ENCODE peak calls at places on chromosomes 13 and 19, in six cellular contexts. Z is AG10803, S is Caco-2, E is tibial nerve, J is lower leg skin, B is HFF-Myc. X is an unnamed sample.

GRCh38 chr19:4675346-4675745 is 5.2 kb upstream of the MYDGF start:
- DNase-seq in Z (no peak), S (no peak), E (no peak), J (no peak), B (no peak), X (no peak)

GRCh38 chr13:90933097-90933826 is 414.2 kb upstream of the MIR17HG start:
- DNase-seq in Z (no peak), S (no peak), E (no peak), J (no peak), B (no peak), X (no peak)

GRCh38 chr13:110648848-110649421 is 33.6 kb downstream of the NAXD start:
- DNase-seq in Z (no peak), S (no peak), E (no peak), J (no peak), B (no peak), X (no peak)

GRCh38 chr13:41558781-41559560 is 101.6 kb downstream of the RGCC start:
- DNase-seq in Z (no peak), S (no peak), E (no peak), J (no peak), B (no peak), X (no peak)

GRCh38 chr13:21354721-21355120 is 104.4 kb downstream of the ZDHHC20 start:
- DNase-seq in Z (no peak), S (no peak), E (no peak), J (no peak), B (no peak), X (no peak)

GRCh38 chr19:57664269-57665127 is 4.2 kb upstream of the ZSCAN4 start:
- DNase-seq in Z (peak; percentile 50), S (peak; percentile 65), E (no peak), J (no peak), B (peak; percentile 4), X (no peak)

GRCh38 chr13:40388617-40389016 is 277.8 kb downstream of the FOXO1 start:
- DNase-seq in Z (peak; percentile 13), S (no peak), E (no peak), J (no peak), B (peak; percentile 47), X (peak; percentile 77)

GRCh38 chr19:30304540-30304939 is 67.6 kb upstream of the ZNF536 start:
- DNase-seq in Z (no peak), S (no peak), E (no peak), J (no peak), B (no peak), X (no peak)

GRCh38 chr13:104949840-104950805 is 1585.3 kb downstream of the EFNB2 start:
- DNase-seq in Z (no peak), S (no peak), E (peak; percentile 47), J (no peak), B (no peak), X (no peak)

GRCh38 chr13:20159646-20160345 is 1.1 kb downstream of the GJA3 start:
- DNase-seq in Z (no peak), S (no peak), E (no peak), J (no peak), B (no peak), X (no peak)

GRCh38 chr13:112032186-112032835 is 34.6 kb upstream of the SOX1 start:
- DNase-seq in Z (no peak), S (no peak), E (no peak), J (no peak), B (no peak), X (no peak)

GRCh38 chr13:46075811-46076210 is 23.3 kb upstream of the ZC3H13 start:
- DNase-seq in Z (no peak), S (no peak), E (no peak), J (no peak), B (no peak), X (no peak)

GRCh38 chr13:85277753-85278152 is 521.5 kb downstream of the SLITRK6 start:
- DNase-seq in Z (no peak), S (no peak), E (no peak), J (no peak), B (no peak), X (no peak)

GRCh38 chr19:48443262-48443661 is 2.5 kb upstream of the GRWD1 start:
- DNase-seq in Z (no peak), S (no peak), E (no peak), J (no peak), B (no peak), X (no peak)

GRCh38 chr13:23654111-23655110 is 84.2 kb downstream of the TNFRSF19 start:
- DNase-seq in Z (peak; percentile 16), S (no peak), E (no peak), J (peak; percentile 38), B (no peak), X (no peak)

GRCh38 chr13:65965496-65965895 is 1264.6 kb downstream of the PCDH9 start:
- DNase-seq in Z (peak; percentile 56), S (no peak), E (no peak), J (no peak), B (no peak), X (no peak)

GRCh38 chr13:67183151-67183550 is 47.0 kb downstream of the PCDH9 start:
- DNase-seq in Z (no peak), S (no peak), E (no peak), J (no peak), B (no peak), X (no peak)

GRCh38 chr13:80437212-80437611 is 96.3 kb upstream of the SPRY2 start:
- DNase-seq in Z (no peak), S (no peak), E (no peak), J (no peak), B (no peak), X (no peak)

GRCh38 chr19:44690131-44690440 is 8.9 kb upstream of the CEACAM16 start:
- DNase-seq in Z (no peak), S (no peak), E (no peak), J (no peak), B (no peak), X (no peak)

GRCh38 chr19:11843741-11844140 is 4.8 kb upstream of the ZNF439 start:
- DNase-seq in Z (peak; percentile 3), S (no peak), E (no peak), J (no peak), B (no peak), X (no peak)

GRCh38 chr19:11849264-11849615 is 714 bp downstream of the ZNF439 start:
- DNase-seq in Z (peak; percentile 1), S (no peak), E (no peak), J (no peak), B (no peak), X (no peak)

GRCh38 chr19:11848594-11849263 is at the start of gene ZNF439:
- DNase-seq in Z (peak; percentile 72), S (peak; percentile 83), E (peak; percentile 91), J (peak; percentile 89), B (no peak), X (peak; percentile 9)

GRCh38 chr19:11853358-11853757 is 4.8 kb downstream of the ZNF439 start:
- DNase-seq in Z (no peak), S (no peak), E (no peak), J (no peak), B (no peak), X (no peak)

DNA sequence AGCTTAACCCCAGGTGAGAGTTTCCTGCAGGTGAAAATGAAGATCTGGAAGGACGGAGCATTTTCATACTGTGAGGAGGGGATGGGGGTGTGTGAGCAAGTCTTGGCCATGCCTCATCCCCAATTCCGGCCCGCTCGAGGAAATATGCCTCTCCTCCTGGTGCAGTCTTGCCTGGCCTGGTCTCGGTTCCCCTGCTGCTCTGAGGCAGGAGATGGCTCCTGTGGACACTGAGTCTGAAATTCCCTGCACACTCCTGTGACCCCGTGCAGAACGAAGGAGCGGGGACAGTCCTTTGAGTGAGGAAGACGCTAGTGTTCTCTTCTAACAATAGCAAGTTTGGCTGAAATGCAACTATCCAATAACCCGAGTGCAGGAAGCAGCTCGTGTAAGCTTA is 329 bp upstream of the ZNF439 start:
- DNase-seq in Z (no peak), S (no peak), E (no peak), J (no peak), B (no peak), X (no peak)
- H3K4me3 ChIP-seq in Z (peak overlapping the region; percentile 81), S (peak overlapping the region; percentile 57), E (peak overlapping the region; percentile 77), J (peak overlapping the region; percentile 51), B (peak overlapping the region; percentile 33), X (peak overlapping the region; percentile 27)

GRCh38 chr13:113584205-113584869 is at the start of gene TFDP1:
- DNase-seq in Z (peak; percentile 76), S (peak; percentile 94), E (peak; percentile 15), J (no peak), B (peak; percentile 47), X (peak; percentile 94)

GRCh38 chr13:113588394-113589111 is 4.0 kb downstream of the TFDP1 start:
- DNase-seq in Z (no peak), S (no peak), E (no peak), J (no peak), B (no peak), X (no peak)

GRCh38 chr13:113586661-113587479 is 2.3 kb downstream of the TFDP1 start:
- DNase-seq in Z (no peak), S (no peak), E (no peak), J (no peak), B (no peak), X (peak; percentile 15)

GRCh38 chr13:113584870-113585671 is 518 bp downstream of the TFDP1 start:
- DNase-seq in Z (no peak), S (peak; percentile 55), E (no peak), J (no peak), B (no peak), X (peak; percentile 34)

GRCh38 chr13:113585828-113586355 is 1.3 kb downstream of the TFDP1 start:
- DNase-seq in Z (no peak), S (no peak), E (no peak), J (no peak), B (no peak), X (no peak)
- H3K4me3 ChIP-seq in Z (peak overlapping the region; percentile 68), S (peak overlapping the region; percentile 77), E (no peak overlapping the region), J (no peak overlapping the region), B (peak overlapping the region; percentile 64), X (peak overlapping the region; percentile 73)

DNA sequence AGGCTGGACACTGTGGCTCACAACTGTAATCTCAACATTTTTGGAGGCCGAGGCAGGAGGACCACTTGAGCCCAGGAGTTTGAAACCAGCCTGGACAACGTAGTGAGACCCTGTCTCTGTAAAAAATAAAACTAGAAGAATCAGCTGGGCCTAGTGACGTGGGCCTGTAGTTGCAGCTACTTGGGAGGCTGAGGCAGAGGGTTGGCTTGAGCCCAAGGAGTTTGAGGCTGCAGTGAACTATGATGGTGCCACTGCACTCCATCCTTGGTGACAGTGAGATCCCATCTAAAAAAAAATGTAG is 1.1 kb downstream of the TLE6 start:
- DNase-seq in Z (no peak), S (no peak), E (no peak), J (no peak), B (no peak), X (no peak)
- H3K4me3 ChIP-seq in Z (no peak overlapping the region), S (no peak overlapping the region), E (no peak overlapping the region), J (no peak overlapping the region), B (no peak overlapping the region), X (no peak overlapping the region)

DNA sequence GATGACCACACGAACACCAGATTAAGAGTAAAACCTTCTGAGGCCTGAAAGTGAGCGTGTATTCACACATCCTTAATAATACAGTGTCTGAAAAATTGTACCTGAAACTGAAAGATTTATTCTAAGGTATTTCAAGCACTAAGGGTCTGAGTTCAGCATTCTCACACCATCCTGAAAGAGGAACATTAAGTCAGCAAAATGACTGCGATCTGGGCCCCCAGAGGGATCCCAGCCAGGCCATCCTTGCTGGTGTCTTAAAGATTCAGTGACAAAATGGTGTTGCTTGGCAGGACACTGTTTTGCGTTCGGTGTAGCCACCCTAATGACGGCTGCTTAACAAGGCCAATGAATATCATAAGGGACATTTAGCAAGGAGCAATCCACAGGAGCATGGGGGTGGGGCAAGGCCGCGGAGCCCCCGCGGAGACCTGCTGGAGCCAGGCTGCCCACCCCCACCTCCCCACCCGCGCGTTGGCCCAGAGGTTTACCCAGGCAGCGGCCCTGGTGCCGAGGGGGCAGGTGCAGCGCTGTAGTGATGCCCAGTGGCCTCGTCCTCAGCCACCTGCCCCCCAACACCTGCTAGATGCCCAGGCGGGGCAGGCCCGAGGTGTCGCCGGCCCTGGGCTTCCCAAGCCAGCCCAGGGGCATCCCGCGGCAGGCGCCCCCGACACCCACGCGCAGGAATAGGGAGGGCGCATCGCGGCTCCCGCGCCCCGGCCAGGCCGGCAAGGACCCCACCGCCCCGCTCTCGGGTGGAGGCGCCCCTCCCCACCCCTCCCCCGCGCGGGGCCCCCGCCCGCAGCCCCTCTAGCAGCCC is 742 bp downstream of the NALCN start:
- DNase-seq in Z (no peak), S (no peak), E (no peak), J (no peak), B (no peak), X (peak; percentile 84)
- H3K4me3 ChIP-seq in Z (peak overlapping the region; percentile 69), S (no peak overlapping the region), E (peak overlapping the region; percentile 25), J (peak overlapping the region; percentile 15), B (peak overlapping the region; percentile 45), X (peak overlapping the region; percentile 63)

X was measured in MM.1S.